ENCODE peak calls at places on chromosomes 2 and 18, in eight cellular contexts. H is central memory CD8-positive, alpha-beta T cell; P is A549; F is stimulated activated naive CD8-positive, alpha-beta T cell treated with anti-CD3 and anti-CD28 coated beads, Interleukin-15, Interleukin-2, amounts not matched to agents 100 U/mL and 50 U/mL, for 24 hours; E is activated CD4-positive, alpha-beta T cell treated with anti-CD3 and anti-CD28 coated beads for 36 hours; V is HepG2; I is heart right ventricle; D is pancreas. L is an unnamed sample.
A peak's percentile ranks its signal among the peaks of the same experiment; 100 is the strongest.

GRCh38 chr2:126664639-126665038 is 8.7 kb downstream of the GYPC start:
- ATAC-seq in H (peak; percentile 4), P (no peak), F (no peak), E (no peak), V (no peak), I (no peak), D (no peak), L (peak; percentile 16)

GRCh38 chr2:196163285-196163684 is 8.1 kb downstream of the STK17B start:
- ATAC-seq in H (peak; percentile 29), P (no peak), F (no peak), E (no peak), V (no peak), I (no peak), D (no peak), L (no peak)

GRCh38 chr2:73993376-73993775 is 8.7 kb downstream of the TET3 start:
- ATAC-seq in H (no peak), P (no peak), F (no peak), E (no peak), V (no peak), I (no peak), D (no peak), L (no peak)

GRCh38 chr2:8039732-8040131 is 642.1 kb upstream of the ID2 start:
- ATAC-seq in H (no peak), P (no peak), F (no peak), E (no peak), V (no peak), I (no peak), D (no peak), L (no peak)

GRCh38 chr18:57210711-57211411 is 64.0 kb downstream of the BOD1L2 start:
- ATAC-seq in H (no peak), P (peak; percentile 74), F (no peak), E (no peak), V (peak; percentile 53), I (no peak), D (peak; percentile 66), L (no peak)

GRCh38 chr18:63603772-63604171 is 16.6 kb downstream of the SERPINB13 start:
- ATAC-seq in H (no peak), P (no peak), F (no peak), E (no peak), V (no peak), I (no peak), D (no peak), L (peak; percentile 61)

GRCh38 chr2:25829828-25830227 is 48.5 kb downstream of the ASXL2 start:
- ATAC-seq in H (no peak), P (peak; percentile 54), F (no peak), E (no peak), V (peak; percentile 90), I (no peak), D (peak; percentile 25), L (no peak)

GRCh38 chr2:29117636-29118303 is 2.6 kb downstream of the CLIP4 start:
- ATAC-seq in H (no peak), P (peak; percentile 45), F (no peak), E (no peak), V (no peak), I (no peak), D (peak; percentile 61), L (no peak)

L was measured in stimulated activated memory B cell treated with anti-CD40 and anti-IgM and Interleukin-4, amounts not matched to agents 10 μg/mL and 1 μg/mL and 100 μg/mL, for 72 hours.